ENCODE peak calls at places on chromosomes 6 and 20, in four cellular contexts. J is tibial artery, A is lower lobe of right lung, U is ovary. M is an unnamed sample.

GRCh38 chr20:40319741-40320499 is 369.1 kb downstream of the MAFB start:
- DNase-seq in U (no peak), J (no peak), A (no peak), M (no peak)

GRCh38 chr20:49892260-49893216 is 22.8 kb downstream of the SPATA2 start:
- DNase-seq in A (peak; percentile 32), U (no peak), J (peak; percentile 60), M (no peak)

GRCh38 chr20:31570021-31570463 is 35.0 kb upstream of the ID1 start:
- DNase-seq in J (no peak), U (no peak), A (no peak), M (no peak)

GRCh38 chr6:155224031-155224451 is 39.8 kb upstream of the CLDN20 start:
- DNase-seq in U (no peak), J (no peak), A (no peak), M (no peak)

GRCh38 chr6:157964139-157964538 is 17.5 kb upstream of the SYNJ2 start:
- DNase-seq in J (no peak), A (no peak), U (no peak), M (no peak)

GRCh38 chr20:22106308-22106938 is 401.0 kb downstream of the PAX1 start:
- DNase-seq in J (no peak), U (no peak), A (no peak), M (no peak)

GRCh38 chr6:54427396-54427910 is 119.2 kb downstream of the TINAG start:
- DNase-seq in J (no peak), A (no peak), U (no peak), M (no peak)

GRCh38 chr6:151001387-151002063 is 136.0 kb downstream of the MTHFD1L start:
- DNase-seq in A (no peak), J (no peak), U (no peak), M (no peak)

DNA sequence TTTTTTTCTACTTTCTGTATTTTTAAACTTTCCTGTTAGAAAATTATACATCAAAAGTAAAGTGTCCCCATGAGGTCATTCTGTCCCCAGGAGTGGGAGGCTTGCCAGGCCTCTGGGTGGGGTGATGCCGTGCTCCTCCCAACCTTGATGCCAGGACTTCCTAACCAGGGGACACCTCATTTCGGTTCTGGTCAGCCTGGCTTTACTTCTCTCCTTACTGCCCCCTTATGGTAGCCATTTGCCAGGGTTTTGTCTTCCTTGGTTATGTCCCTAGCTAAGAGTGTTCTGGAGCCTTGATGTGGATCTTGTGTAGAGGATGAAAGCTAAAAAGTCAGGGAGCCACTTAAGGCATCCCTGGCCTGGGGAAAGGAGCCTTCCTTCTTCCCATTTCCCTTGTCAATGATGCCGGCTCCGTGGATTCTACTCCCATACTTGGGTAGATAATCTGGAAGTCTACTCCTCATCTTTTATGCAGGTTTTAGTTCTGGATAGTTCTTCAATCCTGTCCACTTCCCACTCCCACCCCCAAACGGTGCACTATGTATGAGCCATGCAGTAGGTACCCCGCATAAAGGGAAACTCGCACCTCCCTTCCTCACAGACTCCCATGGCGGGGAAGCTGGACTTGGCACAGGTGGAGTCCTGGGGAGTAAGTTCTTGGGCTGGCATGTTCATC is 164.1 kb upstream of the SALL4 start:
- DNase-seq in J (no peak), U (no peak), A (no peak), M (peak; percentile 62)
- TF ChIP-seq CTCF in J (peak; percentile 31), U (no peak), A (peak; percentile 59), M (peak; percentile 61)

DNA sequence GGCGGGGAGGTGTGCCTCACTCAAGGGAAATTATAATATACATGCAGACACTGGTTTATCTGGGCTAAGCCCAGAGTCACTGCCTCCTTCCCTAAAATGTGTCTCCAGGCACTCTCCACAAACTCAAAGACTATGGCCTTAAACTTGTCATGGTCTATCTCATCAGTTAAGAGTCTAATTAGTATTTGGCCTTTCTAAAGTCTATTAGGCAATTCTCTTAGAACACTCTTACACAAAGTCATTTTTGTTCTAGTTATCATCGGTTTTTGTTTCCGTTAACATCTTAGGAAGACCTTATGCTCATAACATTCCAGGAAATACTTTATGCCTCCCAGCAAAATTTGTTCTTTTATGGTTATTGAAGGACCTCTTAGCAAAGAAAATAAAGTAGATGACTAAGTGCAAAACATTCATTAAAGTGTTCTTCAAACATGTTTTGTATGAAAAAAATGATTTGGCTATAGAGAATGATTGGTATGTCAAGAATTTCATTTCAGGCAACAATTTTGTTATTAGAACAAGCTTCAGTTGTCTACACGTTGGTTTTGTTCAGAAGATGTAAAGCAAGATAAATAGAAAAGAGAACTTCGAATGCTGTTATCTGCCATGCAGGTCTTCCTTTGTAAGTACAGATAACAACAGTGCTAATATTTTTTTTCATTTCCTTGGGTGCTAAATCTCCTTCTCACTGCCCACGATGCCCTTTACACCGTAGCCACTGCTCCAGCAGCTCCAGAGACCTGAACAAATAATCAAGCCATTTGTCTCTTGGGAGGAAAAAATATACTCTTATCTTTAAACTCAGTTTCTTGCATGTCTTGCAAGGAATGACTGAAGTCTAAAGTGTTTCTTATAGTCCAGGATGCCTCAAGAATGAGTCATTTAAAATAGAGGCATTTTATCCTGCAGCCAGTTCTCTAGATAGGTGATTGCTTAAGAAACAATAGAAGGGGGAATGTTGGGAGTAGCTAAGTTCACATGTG is 170.4 kb downstream of the HTR1B start:
- DNase-seq in A (no peak), U (no peak), J (no peak), M (no peak)
- H3K27ac ChIP-seq in A (no peak overlapping the region), U (no peak overlapping the region), J (no peak overlapping the region), M (no peak overlapping the region)

GRCh38 chr20:43011491-43011890 is 178.2 kb downstream of the PTPRT start:
- DNase-seq in J (no peak), A (no peak), U (no peak), M (no peak)
- H3K9me3 ChIP-seq in J (no peaks in the 10 kb centered on the region), A (no peaks in the 10 kb centered on the region), U (no peaks in the 10 kb centered on the region), M (no peaks in the 10 kb centered on the region)

GRCh38 chr6:170512249-170512648 is 40.9 kb downstream of the PSMB1 start:
- DNase-seq in A (no peak), U (no peak), J (no peak), M (no peak)
- TF ChIP-seq CTCF in A (no peak), U (no peak), J (no peak), M (no peak)

GRCh38 chr6:128493877-128494276 is 26.5 kb downstream of the PTPRK start:
- DNase-seq in A (no peak), U (no peak), J (no peak), M (no peak)

GRCh38 chr6:128492386-128492785 is 28.0 kb downstream of the PTPRK start:
- DNase-seq in J (no peak), U (no peak), A (peak; percentile 48), M (no peak)

GRCh38 chr6:128498244-128498643 is 22.2 kb downstream of the PTPRK start:
- DNase-seq in A (no peak), U (no peak), J (no peak), M (no peak)

GRCh38 chr6:128494440-128494839 is 26.0 kb downstream of the PTPRK start:
- DNase-seq in U (no peak), J (no peak), A (no peak), M (no peak)

GRCh38 chr6:128495536-128496333 is 24.7 kb downstream of the PTPRK start:
- DNase-seq in J (no peak), A (no peak), U (no peak), M (no peak)
- H3K27ac ChIP-seq in J (no peak overlapping the region), A (no peak overlapping the region), U (no peak overlapping the region), M (no peak overlapping the region)

GRCh38 chr6:165119231-165120020 is 190.0 kb downstream of the C6orf118 start:
- DNase-seq in U (no peak), A (no peak), J (no peak), M (no peak)
- H3K9me3 ChIP-seq in U (peaks cover 2% of the 10 kb centered on the region), A (no peaks in the 10 kb centered on the region), J (no peaks in the 10 kb centered on the region), M (peaks cover 4% of the 10 kb centered on the region)

GRCh38 chr20:58621906-58622548 is 29.1 kb upstream of the STX16 start:
- DNase-seq in A (no peak), U (no peak), J (no peak), M (no peak)

GRCh38 chr20:58625585-58625984 is 25.5 kb upstream of the STX16 start:
- DNase-seq in U (no peak), A (no peak), J (no peak), M (no peak)

GRCh38 chr20:58622671-58623578 is 28.2 kb upstream of the STX16 start:
- DNase-seq in U (no peak), J (no peak), A (no peak), M (no peak)

GRCh38 chr20:58624687-58625086 is 26.4 kb upstream of the STX16 start:
- DNase-seq in J (peak; percentile 49), A (no peak), U (no peak), M (no peak)

DNA sequence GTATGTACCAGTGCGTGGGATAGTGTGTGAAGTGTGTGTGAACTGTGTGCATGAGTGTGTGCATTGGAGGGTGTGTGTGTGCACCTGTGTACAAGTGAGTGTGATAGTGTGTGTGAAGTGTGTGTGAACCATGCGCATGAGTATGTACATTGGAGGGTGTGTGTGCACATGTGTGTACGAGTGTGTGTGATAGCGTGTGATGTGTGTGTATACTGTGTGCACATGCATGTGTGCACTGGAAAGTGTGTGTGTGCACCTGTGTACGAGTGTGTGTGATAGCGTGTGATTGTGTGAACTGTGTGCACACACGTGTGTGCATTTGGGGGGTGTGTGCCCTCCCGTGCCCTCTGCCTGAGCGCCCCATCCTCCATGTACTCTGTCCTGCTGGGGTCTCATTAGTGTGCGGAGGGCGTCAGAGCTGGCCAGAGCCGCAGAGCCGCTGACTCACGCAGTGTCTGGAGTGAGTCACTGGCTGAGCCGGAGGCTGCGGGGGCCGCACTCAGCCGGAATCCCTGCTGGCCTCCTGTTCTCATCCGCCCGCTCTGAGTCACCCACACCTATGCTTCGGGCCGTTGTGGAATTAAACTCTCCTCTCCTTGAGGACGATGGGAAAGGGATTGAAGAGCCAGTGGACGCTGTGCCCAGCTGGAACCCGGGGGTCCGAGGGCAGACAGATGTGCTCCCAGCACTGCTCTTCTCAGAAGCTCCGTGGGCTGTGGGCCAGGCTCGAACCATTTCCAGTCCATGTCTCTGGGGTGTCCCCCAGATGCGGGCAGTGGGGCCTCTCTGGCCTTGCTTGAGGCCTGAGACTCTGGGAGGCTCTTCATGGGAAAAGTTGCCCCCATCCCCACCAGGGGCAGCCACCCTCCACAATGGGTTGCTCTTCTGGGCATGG is 27.3 kb upstream of the STX16 start:
- DNase-seq in J (peak; percentile 81), A (no peak), U (peak; percentile 58), M (peak; percentile 74)
- TF ChIP-seq CTCF in J (no peak), A (no peak), U (no peak), M (no peak)